ENCODE peak calls at places on chromosomes 1 and 21, in eight cellular contexts. One of them, this sample, is unnamed.
A peak's percentile ranks its signal among the peaks of the same experiment; 100 is the strongest.

GRCh38 chr1:185490924-185491323 is 173.9 kb upstream of the IVNS1ABP start:
- DNase-seq in cardiac muscle cell: no peak
- DNase-seq in naive thymus-derived CD4-positive, alpha-beta T cell: no peak
- DNase-seq in psoas muscle: no peak
- DNase-seq in IMR-90: no peak
- DNase-seq in CD4-positive, alpha-beta memory T cell: no peak
- DNase-seq in GM06990: no peak
- DNase-seq in tibial nerve: no peak
- DNase-seq in this sample: no peak

GRCh38 chr1:226656201-226656600 is 82.9 kb downstream of the ITPKB start:
- DNase-seq in cardiac muscle cell: peak; percentile 48
- DNase-seq in naive thymus-derived CD4-positive, alpha-beta T cell: no peak
- DNase-seq in psoas muscle: peak; percentile 19
- DNase-seq in IMR-90: no peak
- DNase-seq in CD4-positive, alpha-beta memory T cell: no peak
- DNase-seq in GM06990: no peak
- DNase-seq in tibial nerve: no peak
- DNase-seq in this sample: no peak

GRCh38 chr1:22814176-22815042 is 103.8 kb downstream of the EPHB2 start:
- DNase-seq in cardiac muscle cell: no peak
- DNase-seq in naive thymus-derived CD4-positive, alpha-beta T cell: no peak
- DNase-seq in psoas muscle: no peak
- DNase-seq in IMR-90: no peak
- DNase-seq in CD4-positive, alpha-beta memory T cell: no peak
- DNase-seq in GM06990: no peak
- DNase-seq in tibial nerve: peak; percentile 43
- DNase-seq in this sample: no peak

GRCh38 chr1:41682149-41682548 is 197.7 kb upstream of the EDN2 start:
- DNase-seq in cardiac muscle cell: no peak
- DNase-seq in naive thymus-derived CD4-positive, alpha-beta T cell: no peak
- DNase-seq in psoas muscle: no peak
- DNase-seq in IMR-90: no peak
- DNase-seq in CD4-positive, alpha-beta memory T cell: no peak
- DNase-seq in GM06990: no peak
- DNase-seq in tibial nerve: no peak
- DNase-seq in this sample: no peak

GRCh38 chr1:212186427-212187207 is 98.6 kb upstream of the PPP2R5A start:
- DNase-seq in cardiac muscle cell: no peak
- DNase-seq in naive thymus-derived CD4-positive, alpha-beta T cell: no peak
- DNase-seq in psoas muscle: no peak
- DNase-seq in IMR-90: no peak
- DNase-seq in CD4-positive, alpha-beta memory T cell: peak; percentile 10
- DNase-seq in GM06990: peak; percentile 39
- DNase-seq in tibial nerve: no peak
- DNase-seq in this sample: no peak

GRCh38 chr1:61081637-61082335 is 575 bp upstream of the NFIA start:
- DNase-seq in cardiac muscle cell: peak; percentile 69
- DNase-seq in naive thymus-derived CD4-positive, alpha-beta T cell: peak; percentile 66
- DNase-seq in psoas muscle: peak; percentile 54
- DNase-seq in IMR-90: peak; percentile 38
- DNase-seq in CD4-positive, alpha-beta memory T cell: peak; percentile 47
- DNase-seq in GM06990: no peak
- DNase-seq in tibial nerve: no peak
- DNase-seq in this sample: peak; percentile 73

GRCh38 chr1:154351363-154352068 is 26.2 kb downstream of the ATP8B2 start:
- DNase-seq in cardiac muscle cell: no peak
- DNase-seq in naive thymus-derived CD4-positive, alpha-beta T cell: no peak
- DNase-seq in psoas muscle: no peak
- DNase-seq in IMR-90: no peak
- DNase-seq in CD4-positive, alpha-beta memory T cell: no peak
- DNase-seq in GM06990: no peak
- DNase-seq in tibial nerve: no peak
- DNase-seq in this sample: no peak

GRCh38 chr1:60283690-60284089 is 210.1 kb upstream of the C1orf87 start:
- DNase-seq in cardiac muscle cell: no peak
- DNase-seq in naive thymus-derived CD4-positive, alpha-beta T cell: no peak
- DNase-seq in psoas muscle: no peak
- DNase-seq in IMR-90: no peak
- DNase-seq in CD4-positive, alpha-beta memory T cell: no peak
- DNase-seq in GM06990: no peak
- DNase-seq in tibial nerve: no peak
- DNase-seq in this sample: no peak

GRCh38 chr1:183023601-183024351 is 556 bp downstream of the LAMC1 start:
- DNase-seq in cardiac muscle cell: peak; percentile 74
- DNase-seq in naive thymus-derived CD4-positive, alpha-beta T cell: peak; percentile 13
- DNase-seq in psoas muscle: peak; percentile 65
- DNase-seq in IMR-90: peak; percentile 47
- DNase-seq in CD4-positive, alpha-beta memory T cell: peak; percentile 4
- DNase-seq in GM06990: peak; percentile 84
- DNase-seq in tibial nerve: peak; percentile 33
- DNase-seq in this sample: peak; percentile 59

GRCh38 chr1:175219774-175220173 is 27.2 kb upstream of the KIAA0040 start:
- DNase-seq in cardiac muscle cell: no peak
- DNase-seq in naive thymus-derived CD4-positive, alpha-beta T cell: no peak
- DNase-seq in psoas muscle: no peak
- DNase-seq in IMR-90: no peak
- DNase-seq in CD4-positive, alpha-beta memory T cell: no peak
- DNase-seq in GM06990: no peak
- DNase-seq in tibial nerve: no peak
- DNase-seq in this sample: no peak

GRCh38 chr21:16159213-16159970 is 429.6 kb downstream of the USP25 start:
- DNase-seq in cardiac muscle cell: no peak
- DNase-seq in naive thymus-derived CD4-positive, alpha-beta T cell: no peak
- DNase-seq in psoas muscle: no peak
- DNase-seq in IMR-90: peak; percentile 77
- DNase-seq in CD4-positive, alpha-beta memory T cell: no peak
- DNase-seq in GM06990: no peak
- DNase-seq in tibial nerve: no peak
- DNase-seq in this sample: no peak

GRCh38 chr1:28796321-28797213 is 15.4 kb upstream of the OPRD1 start:
- DNase-seq in cardiac muscle cell: peak; percentile 52
- DNase-seq in naive thymus-derived CD4-positive, alpha-beta T cell: no peak
- DNase-seq in psoas muscle: no peak
- DNase-seq in IMR-90: no peak
- DNase-seq in CD4-positive, alpha-beta memory T cell: no peak
- DNase-seq in GM06990: no peak
- DNase-seq in tibial nerve: no peak
- DNase-seq in this sample: no peak

GRCh38 chr21:42465008-42465878 is 30.8 kb downstream of the RSPH1 start:
- DNase-seq in cardiac muscle cell: no peak
- DNase-seq in naive thymus-derived CD4-positive, alpha-beta T cell: no peak
- DNase-seq in psoas muscle: no peak
- DNase-seq in IMR-90: no peak
- DNase-seq in CD4-positive, alpha-beta memory T cell: no peak
- DNase-seq in GM06990: peak; percentile 62
- DNase-seq in tibial nerve: no peak
- DNase-seq in this sample: no peak

GRCh38 chr1:243946946-243947345 is 96.9 kb upstream of the AKT3 start:
- DNase-seq in cardiac muscle cell: no peak
- DNase-seq in naive thymus-derived CD4-positive, alpha-beta T cell: peak; percentile 11
- DNase-seq in psoas muscle: no peak
- DNase-seq in IMR-90: no peak
- DNase-seq in CD4-positive, alpha-beta memory T cell: peak; percentile 35
- DNase-seq in GM06990: no peak
- DNase-seq in tibial nerve: no peak
- DNase-seq in this sample: no peak

GRCh38 chr1:84842748-84843231 is 50.2 kb downstream of the LPAR3 start:
- DNase-seq in cardiac muscle cell: peak; percentile 59
- DNase-seq in naive thymus-derived CD4-positive, alpha-beta T cell: no peak
- DNase-seq in psoas muscle: no peak
- DNase-seq in IMR-90: no peak
- DNase-seq in CD4-positive, alpha-beta memory T cell: no peak
- DNase-seq in GM06990: no peak
- DNase-seq in tibial nerve: no peak
- DNase-seq in this sample: no peak

GRCh38 chr1:183471748-183472487 is 381 bp upstream of the SMG7 start:
- DNase-seq in cardiac muscle cell: peak; percentile 96
- DNase-seq in naive thymus-derived CD4-positive, alpha-beta T cell: peak; percentile 99
- DNase-seq in psoas muscle: peak; percentile 99
- DNase-seq in IMR-90: peak; percentile 98
- DNase-seq in CD4-positive, alpha-beta memory T cell: peak; percentile 96
- DNase-seq in GM06990: peak; percentile 97
- DNase-seq in tibial nerve: peak; percentile 94
- DNase-seq in this sample: peak; percentile 99

GRCh38 chr1:57963545-57963944 is 539.7 kb upstream of the DAB1 start:
- DNase-seq in cardiac muscle cell: no peak
- DNase-seq in naive thymus-derived CD4-positive, alpha-beta T cell: no peak
- DNase-seq in psoas muscle: no peak
- DNase-seq in IMR-90: no peak
- DNase-seq in CD4-positive, alpha-beta memory T cell: no peak
- DNase-seq in GM06990: no peak
- DNase-seq in tibial nerve: no peak
- DNase-seq in this sample: no peak

GRCh38 chr1:54069792-54070548 is 16.6 kb downstream of the TCEANC2 start:
- DNase-seq in cardiac muscle cell: peak; percentile 54
- DNase-seq in naive thymus-derived CD4-positive, alpha-beta T cell: peak; percentile 11
- DNase-seq in psoas muscle: no peak
- DNase-seq in IMR-90: peak; percentile 67
- DNase-seq in CD4-positive, alpha-beta memory T cell: peak; percentile 58
- DNase-seq in GM06990: no peak
- DNase-seq in tibial nerve: no peak
- DNase-seq in this sample: peak; percentile 75
- H3K36me3 ChIP-seq in cardiac muscle cell: no peaks in the 10 kb centered on the region
- H3K36me3 ChIP-seq in naive thymus-derived CD4-positive, alpha-beta T cell: no peaks in the 10 kb centered on the region
- H3K36me3 ChIP-seq in psoas muscle: peaks cover 13% of the 10 kb centered on the region
- H3K36me3 ChIP-seq in IMR-90: no peaks in the 10 kb centered on the region
- H3K36me3 ChIP-seq in CD4-positive, alpha-beta memory T cell: no peaks in the 10 kb centered on the region
- H3K36me3 ChIP-seq in GM06990: peaks cover 2% of the 10 kb centered on the region
- H3K36me3 ChIP-seq in tibial nerve: peaks cover 5% of the 10 kb centered on the region
- H3K36me3 ChIP-seq in this sample: no peaks in the 10 kb centered on the region

DNA sequence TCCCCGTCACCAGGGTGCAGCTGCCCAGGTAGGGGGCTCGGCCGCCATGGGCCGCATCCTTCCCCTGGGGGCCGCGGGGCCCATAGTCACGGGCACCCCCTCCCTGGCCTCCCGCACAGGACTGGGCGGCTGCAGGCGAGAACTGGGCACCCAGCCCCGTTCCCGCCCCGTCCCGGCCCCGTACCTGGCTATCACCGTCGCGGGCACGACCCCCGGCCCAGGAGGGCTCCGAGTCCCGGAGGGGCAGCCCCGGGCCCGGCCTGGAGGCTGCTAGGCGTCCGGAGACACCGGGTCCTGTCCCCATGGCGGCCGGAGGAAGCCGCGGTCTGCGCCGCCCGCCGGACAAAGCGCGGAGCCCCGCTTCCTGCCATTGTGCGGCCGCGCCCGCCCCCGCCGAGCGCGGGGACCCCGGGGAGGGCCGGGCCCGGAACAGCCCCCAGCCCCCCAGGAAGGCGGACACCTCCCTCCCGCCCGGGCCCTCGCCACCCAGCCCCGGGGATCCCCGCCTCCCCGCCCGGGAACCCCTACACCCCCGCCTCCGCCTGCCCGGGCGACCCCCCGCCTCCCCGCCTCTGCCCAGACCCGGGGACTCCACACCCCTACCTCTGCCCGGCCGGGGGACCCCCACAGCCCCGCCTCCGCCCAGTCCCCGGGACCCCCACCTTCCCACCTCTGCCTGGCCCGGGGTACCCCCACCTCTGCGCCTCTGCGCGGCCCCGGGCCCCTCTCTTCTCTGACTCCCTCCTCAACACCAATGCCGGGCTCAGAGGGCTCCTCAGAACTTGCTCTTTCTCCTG is 6.1 kb downstream of the PLEKHG5 start:
- DNase-seq in cardiac muscle cell: peak; percentile 41
- DNase-seq in naive thymus-derived CD4-positive, alpha-beta T cell: no peak
- DNase-seq in psoas muscle: no peak
- DNase-seq in IMR-90: no peak
- DNase-seq in CD4-positive, alpha-beta memory T cell: no peak
- DNase-seq in GM06990: no peak
- DNase-seq in tibial nerve: no peak
- DNase-seq in this sample: no peak
- H3K4me3 ChIP-seq in cardiac muscle cell: peak overlapping the region; percentile 32
- H3K4me3 ChIP-seq in naive thymus-derived CD4-positive, alpha-beta T cell: no peak overlapping the region
- H3K4me3 ChIP-seq in psoas muscle: peak overlapping the region; percentile 61
- H3K4me3 ChIP-seq in IMR-90: peak overlapping the region; percentile 57
- H3K4me3 ChIP-seq in CD4-positive, alpha-beta memory T cell: no peak overlapping the region
- H3K4me3 ChIP-seq in GM06990: peak overlapping the region; percentile 27
- H3K4me3 ChIP-seq in tibial nerve: peak overlapping the region; percentile 24
- H3K4me3 ChIP-seq in this sample: no peak overlapping the region

GRCh38 chr1:114235281-114235680 is 81.6 kb upstream of the SYT6 start:
- DNase-seq in cardiac muscle cell: no peak
- DNase-seq in naive thymus-derived CD4-positive, alpha-beta T cell: no peak
- DNase-seq in psoas muscle: no peak
- DNase-seq in IMR-90: no peak
- DNase-seq in CD4-positive, alpha-beta memory T cell: no peak
- DNase-seq in GM06990: no peak
- DNase-seq in tibial nerve: no peak
- DNase-seq in this sample: no peak

GRCh38 chr1:114238066-114238465 is 84.4 kb upstream of the SYT6 start:
- DNase-seq in cardiac muscle cell: no peak
- DNase-seq in naive thymus-derived CD4-positive, alpha-beta T cell: no peak
- DNase-seq in psoas muscle: no peak
- DNase-seq in IMR-90: no peak
- DNase-seq in CD4-positive, alpha-beta memory T cell: no peak
- DNase-seq in GM06990: no peak
- DNase-seq in tibial nerve: no peak
- DNase-seq in this sample: no peak

GRCh38 chr1:114236517-114236916 is 82.8 kb upstream of the SYT6 start:
- DNase-seq in cardiac muscle cell: no peak
- DNase-seq in naive thymus-derived CD4-positive, alpha-beta T cell: no peak
- DNase-seq in psoas muscle: no peak
- DNase-seq in IMR-90: no peak
- DNase-seq in CD4-positive, alpha-beta memory T cell: no peak
- DNase-seq in GM06990: no peak
- DNase-seq in tibial nerve: no peak
- DNase-seq in this sample: no peak

GRCh38 chr1:114234408-114235119 is 80.9 kb upstream of the SYT6 start:
- DNase-seq in cardiac muscle cell: no peak
- DNase-seq in naive thymus-derived CD4-positive, alpha-beta T cell: no peak
- DNase-seq in psoas muscle: no peak
- DNase-seq in IMR-90: no peak
- DNase-seq in CD4-positive, alpha-beta memory T cell: no peak
- DNase-seq in GM06990: no peak
- DNase-seq in tibial nerve: no peak
- DNase-seq in this sample: no peak

DNA sequence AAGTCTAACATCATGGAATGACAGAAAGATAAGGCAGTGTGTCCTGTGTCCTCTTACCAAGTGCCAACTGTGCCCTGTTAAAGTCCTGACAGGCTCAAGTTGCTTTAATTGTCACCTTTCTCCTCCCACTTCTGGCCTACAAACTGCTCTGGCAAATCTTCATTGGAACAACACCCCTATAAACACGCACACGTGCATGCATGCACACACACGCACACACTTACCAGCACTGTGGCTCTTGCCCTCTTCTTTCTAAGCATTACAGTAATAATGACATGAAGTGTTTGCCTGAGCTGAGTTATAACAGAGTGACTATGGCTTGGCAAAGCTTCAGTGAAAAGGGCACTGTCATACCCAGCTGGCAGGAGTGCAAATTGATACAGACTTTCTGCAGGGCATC is 82.3 kb upstream of the SYT6 start:
- DNase-seq in cardiac muscle cell: peak; percentile 29
- DNase-seq in naive thymus-derived CD4-positive, alpha-beta T cell: no peak
- DNase-seq in psoas muscle: no peak
- DNase-seq in IMR-90: no peak
- DNase-seq in CD4-positive, alpha-beta memory T cell: no peak
- DNase-seq in GM06990: no peak
- DNase-seq in tibial nerve: no peak
- DNase-seq in this sample: no peak
- H3K36me3 ChIP-seq in cardiac muscle cell: no peaks in the 10 kb centered on the region
- H3K36me3 ChIP-seq in naive thymus-derived CD4-positive, alpha-beta T cell: no peaks in the 10 kb centered on the region
- H3K36me3 ChIP-seq in psoas muscle: no peaks in the 10 kb centered on the region
- H3K36me3 ChIP-seq in IMR-90: no peaks in the 10 kb centered on the region
- H3K36me3 ChIP-seq in CD4-positive, alpha-beta memory T cell: no peaks in the 10 kb centered on the region
- H3K36me3 ChIP-seq in GM06990: no peaks in the 10 kb centered on the region
- H3K36me3 ChIP-seq in tibial nerve: no peaks in the 10 kb centered on the region
- H3K36me3 ChIP-seq in this sample: no peaks in the 10 kb centered on the region

GRCh38 chr1:26046313-26047031 is 554 bp upstream of the SLC30A2 start:
- DNase-seq in cardiac muscle cell: no peak
- DNase-seq in naive thymus-derived CD4-positive, alpha-beta T cell: no peak
- DNase-seq in psoas muscle: no peak
- DNase-seq in IMR-90: no peak
- DNase-seq in CD4-positive, alpha-beta memory T cell: no peak
- DNase-seq in GM06990: no peak
- DNase-seq in tibial nerve: no peak
- DNase-seq in this sample: no peak
- H3K4me3 ChIP-seq in cardiac muscle cell: peak overlapping the region; percentile 15
- H3K4me3 ChIP-seq in naive thymus-derived CD4-positive, alpha-beta T cell: no peak overlapping the region
- H3K4me3 ChIP-seq in psoas muscle: peak overlapping the region; percentile 53
- H3K4me3 ChIP-seq in IMR-90: no peak overlapping the region
- H3K4me3 ChIP-seq in CD4-positive, alpha-beta memory T cell: no peak overlapping the region
- H3K4me3 ChIP-seq in GM06990: no peak overlapping the region
- H3K4me3 ChIP-seq in tibial nerve: no peak overlapping the region
- H3K4me3 ChIP-seq in this sample: no peak overlapping the region

This sample was measured in HAP-1.